ENCODE peak calls at places on chromosomes 12 and 14, in six cellular contexts. One of them, this sample, is unnamed. For H3K4me1, the result is how much of the 10 kb centered on the place peaks cover.

GRCh38 chr12:125140239-125140917 is 75.1 kb downstream of the AACS start:
- DNase-seq in endodermal cell: peak
- DNase-seq in upper lobe of right lung: no peak
- DNase-seq in endothelial cell of umbilical vein: no peak
- DNase-seq in CD8-positive, alpha-beta T cell: no peak
- DNase-seq in PC-9: no peak
- DNase-seq in this sample: no peak

GRCh38 chr12:89299417-89299816 is 52.9 kb downstream of the DUSP6 start:
- DNase-seq in endodermal cell: no peak
- DNase-seq in PC-9: no peak
- DNase-seq in upper lobe of right lung: no peak
- DNase-seq in endothelial cell of umbilical vein: no peak
- DNase-seq in CD8-positive, alpha-beta T cell: no peak
- DNase-seq in this sample: no peak

GRCh38 chr14:75711134-75711795 is 50.2 kb downstream of the TTLL5 start:
- DNase-seq in PC-9: peak
- DNase-seq in upper lobe of right lung: no peak
- DNase-seq in endothelial cell of umbilical vein: peak
- DNase-seq in endodermal cell: peak
- DNase-seq in CD8-positive, alpha-beta T cell: no peak
- DNase-seq in this sample: peak

GRCh38 chr12:8992086-8992409 is 2.7 kb downstream of the KLRG1 start:
- DNase-seq in endothelial cell of umbilical vein: no peak
- DNase-seq in endodermal cell: no peak
- DNase-seq in upper lobe of right lung: no peak
- DNase-seq in CD8-positive, alpha-beta T cell: no peak
- DNase-seq in PC-9: no peak
- DNase-seq in this sample: no peak

GRCh38 chr14:93207468-93208308 is 632 bp downstream of the UBR7 start:
- DNase-seq in endothelial cell of umbilical vein: peak
- DNase-seq in CD8-positive, alpha-beta T cell: no peak
- DNase-seq in upper lobe of right lung: no peak
- DNase-seq in PC-9: peak
- DNase-seq in endodermal cell: peak
- DNase-seq in this sample: peak

GRCh38 chr12:116277393-116278258 is at the start of gene MED13L:
- DNase-seq in CD8-positive, alpha-beta T cell: peak
- DNase-seq in upper lobe of right lung: peak
- DNase-seq in endothelial cell of umbilical vein: peak
- DNase-seq in PC-9: peak
- DNase-seq in endodermal cell: peak
- DNase-seq in this sample: peak

GRCh38 chr12:82174936-82175335 is 183.3 kb downstream of the CCDC59 start:
- DNase-seq in endothelial cell of umbilical vein: no peak
- DNase-seq in endodermal cell: peak
- DNase-seq in PC-9: no peak
- DNase-seq in CD8-positive, alpha-beta T cell: no peak
- DNase-seq in upper lobe of right lung: no peak
- DNase-seq in this sample: no peak

GRCh38 chr14:103243764-103244737 is 90.0 kb upstream of the EIF5 start:
- DNase-seq in upper lobe of right lung: no peak
- DNase-seq in PC-9: no peak
- DNase-seq in endodermal cell: no peak
- DNase-seq in CD8-positive, alpha-beta T cell: no peak
- DNase-seq in endothelial cell of umbilical vein: no peak
- DNase-seq in this sample: no peak

GRCh38 chr12:2306012-2306411 is 253.2 kb downstream of the CACNA1C start:
- DNase-seq in endodermal cell: peak
- DNase-seq in CD8-positive, alpha-beta T cell: no peak
- DNase-seq in endothelial cell of umbilical vein: no peak
- DNase-seq in PC-9: no peak
- DNase-seq in upper lobe of right lung: no peak
- DNase-seq in this sample: no peak

GRCh38 chr14:74231784-74232183 is 7.5 kb upstream of the VSX2 start:
- DNase-seq in PC-9: no peak
- DNase-seq in endothelial cell of umbilical vein: no peak
- DNase-seq in endodermal cell: no peak
- DNase-seq in CD8-positive, alpha-beta T cell: no peak
- DNase-seq in upper lobe of right lung: no peak
- DNase-seq in this sample: no peak

GRCh38 chr12:59059401-59059935 is 139.2 kb upstream of the LRIG3 start:
- DNase-seq in CD8-positive, alpha-beta T cell: no peak
- DNase-seq in endodermal cell: no peak
- DNase-seq in endothelial cell of umbilical vein: no peak
- DNase-seq in upper lobe of right lung: no peak
- DNase-seq in PC-9: no peak
- DNase-seq in this sample: no peak

GRCh38 chr12:113866496-113866895 is 99.6 kb downstream of the RBM19 start:
- DNase-seq in endothelial cell of umbilical vein: no peak
- DNase-seq in upper lobe of right lung: no peak
- DNase-seq in endodermal cell: no peak
- DNase-seq in CD8-positive, alpha-beta T cell: no peak
- DNase-seq in PC-9: no peak
- DNase-seq in this sample: no peak

GRCh38 chr14:74275265-74275841 is 27.4 kb downstream of the ABCD4 start:
- DNase-seq in endodermal cell: no peak
- DNase-seq in PC-9: peak
- DNase-seq in CD8-positive, alpha-beta T cell: no peak
- DNase-seq in endothelial cell of umbilical vein: no peak
- DNase-seq in upper lobe of right lung: peak
- DNase-seq in this sample: no peak

GRCh38 chr14:63204407-63205280 is at the start of gene RHOJ:
- DNase-seq in upper lobe of right lung: no peak
- DNase-seq in endodermal cell: peak
- DNase-seq in CD8-positive, alpha-beta T cell: no peak
- DNase-seq in PC-9: no peak
- DNase-seq in endothelial cell of umbilical vein: no peak
- DNase-seq in this sample: no peak

GRCh38 chr12:49368240-49368600 is 958 bp downstream of the SPATS2 start:
- DNase-seq in endodermal cell: no peak
- DNase-seq in endothelial cell of umbilical vein: no peak
- DNase-seq in CD8-positive, alpha-beta T cell: no peak
- DNase-seq in PC-9: no peak
- DNase-seq in upper lobe of right lung: no peak
- DNase-seq in this sample: no peak

GRCh38 chr14:24425704-24426103 is 3.8 kb downstream of the CBLN3 start:
- DNase-seq in endothelial cell of umbilical vein: peak
- DNase-seq in PC-9: peak
- DNase-seq in upper lobe of right lung: no peak
- DNase-seq in CD8-positive, alpha-beta T cell: no peak
- DNase-seq in endodermal cell: no peak
- DNase-seq in this sample: no peak

GRCh38 chr12:6167327-6168280 is 32.6 kb upstream of the CD9 start:
- DNase-seq in PC-9: peak
- DNase-seq in CD8-positive, alpha-beta T cell: peak
- DNase-seq in upper lobe of right lung: peak
- DNase-seq in endodermal cell: no peak
- DNase-seq in endothelial cell of umbilical vein: peak
- DNase-seq in this sample: peak

GRCh38 chr12:65631621-65632111 is 192.6 kb upstream of the HMGA2 start:
- DNase-seq in endodermal cell: no peak
- DNase-seq in PC-9: peak
- DNase-seq in upper lobe of right lung: no peak
- DNase-seq in endothelial cell of umbilical vein: peak
- DNase-seq in CD8-positive, alpha-beta T cell: no peak
- DNase-seq in this sample: no peak

GRCh38 chr14:101034986-101035385 is 131.5 kb upstream of the RTL1 start:
- DNase-seq in upper lobe of right lung: no peak
- DNase-seq in endothelial cell of umbilical vein: no peak
- DNase-seq in CD8-positive, alpha-beta T cell: no peak
- DNase-seq in PC-9: no peak
- DNase-seq in endodermal cell: peak
- DNase-seq in this sample: no peak

GRCh38 chr12:80382254-80382653 is 61.8 kb upstream of the PTPRQ start:
- DNase-seq in upper lobe of right lung: no peak
- DNase-seq in PC-9: no peak
- DNase-seq in endothelial cell of umbilical vein: no peak
- DNase-seq in CD8-positive, alpha-beta T cell: no peak
- DNase-seq in endodermal cell: no peak
- DNase-seq in this sample: no peak

GRCh38 chr14:75310295-75311059 is 31.8 kb downstream of the FOS start:
- DNase-seq in CD8-positive, alpha-beta T cell: no peak
- DNase-seq in upper lobe of right lung: peak
- DNase-seq in endothelial cell of umbilical vein: peak
- DNase-seq in endodermal cell: peak
- DNase-seq in PC-9: peak
- DNase-seq in this sample: peak

GRCh38 chr14:92690171-92691011 is 58.0 kb downstream of the LGMN start:
- DNase-seq in upper lobe of right lung: peak
- DNase-seq in PC-9: peak
- DNase-seq in endodermal cell: peak
- DNase-seq in endothelial cell of umbilical vein: peak
- DNase-seq in CD8-positive, alpha-beta T cell: no peak
- DNase-seq in this sample: peak

GRCh38 chr12:97754306-97754705 is 291.7 kb downstream of the RMST start:
- DNase-seq in endothelial cell of umbilical vein: no peak
- DNase-seq in PC-9: no peak
- DNase-seq in endodermal cell: no peak
- DNase-seq in CD8-positive, alpha-beta T cell: no peak
- DNase-seq in upper lobe of right lung: no peak
- DNase-seq in this sample: no peak

GRCh38 chr14:65010211-65010931 is 23.7 kb downstream of the FNTB start:
- DNase-seq in CD8-positive, alpha-beta T cell: no peak
- DNase-seq in upper lobe of right lung: no peak
- DNase-seq in endodermal cell: no peak
- DNase-seq in endothelial cell of umbilical vein: no peak
- DNase-seq in PC-9: no peak
- DNase-seq in this sample: no peak

GRCh38 chr12:108234155-108234554 is 105.0 kb downstream of the CMKLR1 start:
- DNase-seq in upper lobe of right lung: no peak
- DNase-seq in CD8-positive, alpha-beta T cell: no peak
- DNase-seq in endodermal cell: no peak
- DNase-seq in PC-9: no peak
- DNase-seq in endothelial cell of umbilical vein: peak
- DNase-seq in this sample: no peak

GRCh38 chr12:100154472-100155247 is 12.0 kb upstream of the BLTP3B start:
- DNase-seq in upper lobe of right lung: peak
- DNase-seq in endothelial cell of umbilical vein: peak
- DNase-seq in PC-9: no peak
- DNase-seq in endodermal cell: peak
- DNase-seq in CD8-positive, alpha-beta T cell: peak
- DNase-seq in this sample: peak

GRCh38 chr12:40222247-40222646 is 2.5 kb upstream of the LRRK2 start:
- DNase-seq in PC-9: no peak
- DNase-seq in upper lobe of right lung: no peak
- DNase-seq in endothelial cell of umbilical vein: no peak
- DNase-seq in CD8-positive, alpha-beta T cell: no peak
- DNase-seq in endodermal cell: no peak
- DNase-seq in this sample: no peak

GRCh38 chr14:105250008-105250366 is 1.7 kb downstream of the BTBD6 start:
- DNase-seq in endothelial cell of umbilical vein: no peak
- DNase-seq in upper lobe of right lung: no peak
- DNase-seq in CD8-positive, alpha-beta T cell: no peak
- DNase-seq in endodermal cell: no peak
- DNase-seq in PC-9: no peak
- DNase-seq in this sample: no peak

GRCh38 chr12:22684526-22685118 is 59.7 kb downstream of the ETNK1 start:
- DNase-seq in CD8-positive, alpha-beta T cell: no peak
- DNase-seq in upper lobe of right lung: no peak
- DNase-seq in PC-9: no peak
- DNase-seq in endodermal cell: no peak
- DNase-seq in endothelial cell of umbilical vein: peak
- DNase-seq in this sample: no peak

GRCh38 chr12:111404362-111405148 is 1.2 kb upstream of the SH2B3 start:
- DNase-seq in CD8-positive, alpha-beta T cell: no peak
- DNase-seq in endodermal cell: peak
- DNase-seq in PC-9: no peak
- DNase-seq in endothelial cell of umbilical vein: peak
- DNase-seq in upper lobe of right lung: no peak
- DNase-seq in this sample: no peak
- H3K4me1 ChIP-seq in CD8-positive, alpha-beta T cell: under half
- H3K4me1 ChIP-seq in endodermal cell: under half
- H3K4me1 ChIP-seq in PC-9: under half
- H3K4me1 ChIP-seq in endothelial cell of umbilical vein: under half
- H3K4me1 ChIP-seq in upper lobe of right lung: under half
- H3K4me1 ChIP-seq in this sample: half or more

GRCh38 chr14:89356927-89357326 is 60.1 kb downstream of the FOXN3 start:
- DNase-seq in PC-9: no peak
- DNase-seq in endothelial cell of umbilical vein: no peak
- DNase-seq in upper lobe of right lung: no peak
- DNase-seq in endodermal cell: no peak
- DNase-seq in CD8-positive, alpha-beta T cell: no peak
- DNase-seq in this sample: no peak
- H3K4me1 ChIP-seq in PC-9: under half
- H3K4me1 ChIP-seq in endothelial cell of umbilical vein: under half
- H3K4me1 ChIP-seq in upper lobe of right lung: under half
- H3K4me1 ChIP-seq in endodermal cell: under half
- H3K4me1 ChIP-seq in CD8-positive, alpha-beta T cell: under half
- H3K4me1 ChIP-seq in this sample: under half

GRCh38 chr14:36271222-36271621 is 49.2 kb downstream of the MBIP start:
- DNase-seq in upper lobe of right lung: no peak
- DNase-seq in PC-9: no peak
- DNase-seq in CD8-positive, alpha-beta T cell: no peak
- DNase-seq in endodermal cell: peak
- DNase-seq in endothelial cell of umbilical vein: no peak
- DNase-seq in this sample: no peak

GRCh38 chr14:36271939-36272907 is 48.2 kb downstream of the MBIP start:
- DNase-seq in upper lobe of right lung: peak
- DNase-seq in PC-9: no peak
- DNase-seq in CD8-positive, alpha-beta T cell: no peak
- DNase-seq in endothelial cell of umbilical vein: peak
- DNase-seq in endodermal cell: no peak
- DNase-seq in this sample: no peak

GRCh38 chr14:36275741-36276140 is 44.7 kb downstream of the MBIP start:
- DNase-seq in endothelial cell of umbilical vein: no peak
- DNase-seq in CD8-positive, alpha-beta T cell: no peak
- DNase-seq in PC-9: no peak
- DNase-seq in upper lobe of right lung: no peak
- DNase-seq in endodermal cell: no peak
- DNase-seq in this sample: no peak

GRCh38 chr14:36268957-36269734 is 51.3 kb downstream of the MBIP start:
- DNase-seq in endothelial cell of umbilical vein: no peak
- DNase-seq in CD8-positive, alpha-beta T cell: no peak
- DNase-seq in PC-9: no peak
- DNase-seq in endodermal cell: peak
- DNase-seq in upper lobe of right lung: no peak
- DNase-seq in this sample: no peak

GRCh38 chr14:36270191-36270590 is 50.2 kb downstream of the MBIP start:
- DNase-seq in upper lobe of right lung: no peak
- DNase-seq in PC-9: no peak
- DNase-seq in endodermal cell: no peak
- DNase-seq in endothelial cell of umbilical vein: no peak
- DNase-seq in CD8-positive, alpha-beta T cell: no peak
- DNase-seq in this sample: no peak
- H3K4me1 ChIP-seq in upper lobe of right lung: under half
- H3K4me1 ChIP-seq in PC-9: under half
- H3K4me1 ChIP-seq in endodermal cell: under half
- H3K4me1 ChIP-seq in endothelial cell of umbilical vein: under half
- H3K4me1 ChIP-seq in CD8-positive, alpha-beta T cell: under half
- H3K4me1 ChIP-seq in this sample: under half

DNA sequence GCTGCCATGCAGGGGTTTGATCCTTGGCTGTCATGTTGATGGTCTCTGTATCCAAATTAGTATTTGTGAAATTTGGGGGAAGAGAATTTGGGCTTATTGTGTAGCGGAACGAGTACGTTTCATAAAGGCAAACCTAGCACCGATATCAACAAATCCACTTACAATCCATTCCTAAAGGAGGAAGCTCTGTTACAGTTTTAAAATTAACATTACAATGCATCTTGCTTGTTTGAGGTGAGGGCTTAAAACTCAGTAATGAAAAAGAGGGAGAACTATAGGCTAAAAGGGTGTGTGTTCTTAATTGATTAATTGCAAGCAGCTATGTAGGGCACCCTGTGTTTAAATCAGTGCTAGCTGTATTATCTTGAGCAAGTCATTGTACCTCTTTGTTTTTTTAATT is 13.7 kb downstream of the RASSF3 start:
- DNase-seq in CD8-positive, alpha-beta T cell: no peak
- DNase-seq in upper lobe of right lung: no peak
- DNase-seq in endothelial cell of umbilical vein: no peak
- DNase-seq in PC-9: no peak
- DNase-seq in endodermal cell: no peak
- DNase-seq in this sample: no peak
- H3K4me1 ChIP-seq in CD8-positive, alpha-beta T cell: half or more
- H3K4me1 ChIP-seq in upper lobe of right lung: half or more
- H3K4me1 ChIP-seq in endothelial cell of umbilical vein: half or more
- H3K4me1 ChIP-seq in PC-9: half or more
- H3K4me1 ChIP-seq in endodermal cell: under half
- H3K4me1 ChIP-seq in this sample: under half